ENCODE peak calls at places on chromosomes 12 and 14, in four cellular contexts. G is MM.1S, I is progenitor cell of endocrine pancreas, E is coronary artery. C is an unnamed sample.
A peak's percentile ranks its signal among the peaks of the same experiment; 100 is the strongest.

GRCh38 chr14:24132061-24132685 is 1.7 kb downstream of the FITM1 start:
- DNase-seq in G (no peak), I (no peak), E (no peak), C (no peak)

GRCh38 chr12:50059440-50060119 is 2.2 kb downstream of the ASIC1 start:
- DNase-seq in E (no peak), I (no peak), G (no peak), C (no peak)

GRCh38 chr14:104936361-104937155 is 11.9 kb downstream of the PLD4 start:
- DNase-seq in I (no peak), G (no peak), E (no peak), C (no peak)

GRCh38 chr14:95484296-95484695 is 32.2 kb downstream of the SYNE3 start:
- DNase-seq in G (no peak), I (no peak), E (no peak), C (no peak)

GRCh38 chr12:51814311-51815088 is 34.0 kb downstream of the FIGNL2 start:
- DNase-seq in G (peak; percentile 64), I (peak; percentile 71), E (no peak), C (no peak)

GRCh38 chr14:103537175-103537990 is 8.4 kb downstream of the TRMT61A start:
- DNase-seq in I (no peak), E (no peak), G (no peak), C (no peak)

GRCh38 chr12:114638790-114639435 is 45.1 kb downstream of the TBX3 start:
- DNase-seq in I (no peak), E (no peak), G (no peak), C (no peak)

GRCh38 chr14:61730756-61731373 is 31.4 kb upstream of the SNAPC1 start:
- DNase-seq in G (no peak), I (no peak), E (no peak), C (no peak)

GRCh38 chr14:72519543-72519942 is 374.4 kb downstream of the DPF3 start:
- DNase-seq in I (no peak), E (no peak), G (no peak), C (no peak)

GRCh38 chr14:53354331-53354730 is 201.2 kb upstream of the DDHD1 start:
- DNase-seq in G (no peak), I (no peak), E (no peak), C (no peak)

GRCh38 chr12:2238111-2238510 is 185.3 kb downstream of the CACNA1C start:
- DNase-seq in E (no peak), I (no peak), G (no peak), C (no peak)

GRCh38 chr12:105799103-105799502 is 339.7 kb downstream of the NUAK1 start:
- DNase-seq in G (no peak), I (no peak), E (no peak), C (no peak)

GRCh38 chr12:131261906-131262305 is 308.2 kb downstream of the ADGRD1 start:
- DNase-seq in I (no peak), E (no peak), G (no peak), C (no peak)

GRCh38 chr12:52779914-52780313 is 2.8 kb upstream of the KRT76 start:
- DNase-seq in E (no peak), G (no peak), I (no peak), C (no peak)

GRCh38 chr12:57775563-57776246 is 3.3 kb downstream of the EEF1AKMT3 start:
- DNase-seq in I (no peak), E (no peak), G (peak; percentile 27), C (no peak)

GRCh38 chr12:104243551-104243950 is 28.0 kb downstream of the TXNRD1 start:
- DNase-seq in G (no peak), I (no peak), E (no peak), C (no peak)

GRCh38 chr12:5487971-5488955 is 56.4 kb downstream of the NTF3 start:
- DNase-seq in E (no peak), G (no peak), I (no peak), C (no peak)

GRCh38 chr12:42468853-42469252 is 120.7 kb downstream of the PRICKLE1 start:
- DNase-seq in I (no peak), G (peak; percentile 17), E (no peak), C (no peak)
- TF ChIP-seq CTCF in I (no peak), G (no peak), E (no peak), C (no peak)

GRCh38 chr14:51068268-51068667 is 26.6 kb downstream of the TRIM9 start:
- DNase-seq in I (no peak), G (no peak), E (no peak), C (no peak)

GRCh38 chr14:51069065-51069464 is 25.8 kb downstream of the TRIM9 start:
- DNase-seq in I (no peak), G (no peak), E (no peak), C (no peak)

GRCh38 chr14:51067306-51067705 is 27.6 kb downstream of the TRIM9 start:
- DNase-seq in G (no peak), E (no peak), I (no peak), C (no peak)

GRCh38 chr14:51070732-51071131 is 24.2 kb downstream of the TRIM9 start:
- DNase-seq in E (no peak), I (no peak), G (no peak), C (no peak)

GRCh38 chr14:51066576-51066975 is 28.3 kb downstream of the TRIM9 start:
- DNase-seq in E (no peak), I (no peak), G (no peak), C (no peak)
- TF ChIP-seq CTCF in E (no peak), I (no peak), G (no peak), C (no peak)

GRCh38 chr12:75526655-75527511 is 15.5 kb upstream of the KRR1 start:
- DNase-seq in I (no peak), E (no peak), G (peak; percentile 78), C (no peak)

GRCh38 chr12:75528692-75529091 is 17.3 kb upstream of the KRR1 start:
- DNase-seq in I (no peak), G (no peak), E (no peak), C (no peak)

GRCh38 chr12:75529826-75530225 is 18.4 kb upstream of the KRR1 start:
- DNase-seq in G (no peak), I (no peak), E (no peak), C (no peak)

GRCh38 chr12:75528272-75528671 is 16.9 kb upstream of the KRR1 start:
- DNase-seq in E (no peak), G (no peak), I (no peak), C (no peak)

GRCh38 chr12:75525263-75525662 is 13.9 kb upstream of the KRR1 start:
- DNase-seq in E (no peak), I (no peak), G (no peak), C (no peak)
- TF ChIP-seq CTCF in E (no peak), I (peak; percentile 35), G (no peak), C (no peak)

GRCh38 chr14:68716698-68717097 is 76.2 kb downstream of the ZFP36L1 start:
- DNase-seq in I (no peak), E (peak; percentile 33), G (no peak), C (no peak)

GRCh38 chr14:68722186-68722585 is 70.7 kb downstream of the ZFP36L1 start:
- DNase-seq in I (no peak), G (no peak), E (no peak), C (no peak)

GRCh38 chr14:68719634-68720384 is 73.1 kb downstream of the ZFP36L1 start:
- DNase-seq in I (no peak), G (peak; percentile 8), E (no peak), C (no peak)

GRCh38 chr14:68715032-68715924 is 77.6 kb downstream of the ZFP36L1 start:
- DNase-seq in I (no peak), G (no peak), E (peak; percentile 41), C (no peak)

DNA sequence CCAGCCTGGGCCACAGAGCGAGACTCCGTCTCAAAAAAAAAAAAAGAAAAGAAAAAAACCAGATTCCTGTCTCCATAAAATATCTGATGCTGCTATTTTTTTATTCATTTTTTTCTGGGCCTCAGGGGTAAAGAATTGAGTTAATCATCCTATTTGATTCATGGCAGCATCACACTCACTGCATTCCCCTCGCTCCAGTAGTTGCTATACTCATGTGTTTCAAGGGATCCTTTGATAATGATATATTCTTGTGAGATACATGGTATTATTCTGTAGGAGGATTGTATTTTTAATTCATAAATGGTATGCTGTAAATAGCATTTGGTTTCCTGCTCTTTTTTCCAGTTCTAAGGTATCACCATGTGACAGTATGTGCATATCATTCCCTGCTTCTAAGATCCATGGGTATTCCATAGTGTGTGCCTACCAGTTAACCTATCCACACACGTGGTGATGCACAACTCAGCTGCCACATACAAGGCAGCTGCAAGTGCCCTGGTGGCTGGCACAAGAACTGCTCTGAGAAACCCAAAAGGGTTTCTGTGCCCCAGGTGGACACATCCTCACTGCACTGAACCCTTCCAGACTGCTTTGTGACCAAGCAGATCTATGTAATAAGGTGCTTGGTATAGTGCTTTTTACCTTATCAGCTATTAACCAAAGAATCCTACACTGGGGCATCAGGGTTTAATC is 74.7 kb downstream of the ZFP36L1 start:
- DNase-seq in E (no peak), G (no peak), I (no peak), C (no peak)
- TF ChIP-seq CTCF in E (no peak), G (no peak), I (peak; percentile 42), C (peak; percentile 63)

DNA sequence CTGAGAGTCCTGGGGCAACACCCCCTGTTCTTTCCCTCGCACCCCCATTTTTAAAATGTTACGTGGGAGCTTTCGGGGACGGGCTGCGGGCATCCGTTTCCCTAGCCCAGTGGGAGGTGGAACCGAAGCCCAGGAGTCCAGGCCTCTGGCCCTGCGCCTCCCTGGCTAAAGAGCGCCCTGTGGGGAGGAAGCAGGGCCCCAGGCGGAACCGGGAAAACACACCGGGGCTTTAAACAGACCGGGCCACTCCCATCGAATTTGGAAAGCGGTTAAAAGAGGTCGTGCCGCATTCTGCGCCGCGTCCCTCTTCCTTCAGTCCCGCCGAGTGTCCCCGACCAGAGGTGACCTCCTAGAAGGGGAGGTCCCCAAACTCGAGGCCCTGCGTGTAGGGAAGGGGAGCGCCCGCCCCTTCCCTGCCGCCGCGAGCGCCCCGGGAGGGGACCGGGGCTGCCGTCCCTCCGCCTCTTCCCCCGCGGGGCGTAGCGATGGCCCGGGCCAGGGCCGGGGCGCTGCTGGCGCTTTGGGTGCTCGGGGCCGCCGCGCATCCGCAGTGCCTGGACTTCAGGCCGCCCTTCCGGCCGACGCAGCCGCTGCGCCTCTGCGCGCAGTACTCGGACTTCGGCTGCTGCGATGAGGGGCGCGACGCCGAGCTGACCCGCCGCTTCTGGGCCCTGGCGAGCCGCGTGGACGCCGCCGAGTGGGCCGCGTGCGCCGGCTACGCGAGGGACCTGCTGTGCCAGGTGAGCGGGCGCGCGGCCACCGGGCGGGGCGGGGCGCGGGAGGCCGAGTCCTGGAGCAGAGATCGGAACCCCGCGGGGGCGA is at the start of gene HHIPL1:
- DNase-seq in G (no peak), I (peak; percentile 19), E (no peak), C (no peak)
- TF ChIP-seq CTCF in G (no peak), I (peak; percentile 24), E (no peak), C (no peak)

DNA sequence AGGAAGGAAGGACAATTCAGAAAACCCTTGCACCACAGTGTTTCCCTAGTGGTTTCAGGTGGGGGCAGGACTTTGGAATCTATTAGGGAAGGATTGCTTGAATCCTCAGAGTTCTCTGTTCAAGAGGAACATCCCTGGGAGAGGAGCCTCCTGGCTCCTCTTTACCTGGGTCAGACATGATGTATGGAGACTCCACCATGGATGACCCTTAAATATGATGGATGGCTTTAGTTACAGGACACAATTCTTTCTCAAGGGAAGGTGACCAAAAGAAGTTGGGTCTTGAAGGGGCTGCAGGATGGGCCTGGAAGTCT is 396.6 kb downstream of the NRXN3 start:
- DNase-seq in I (no peak), E (no peak), G (no peak), C (no peak)
- TF ChIP-seq CTCF in I (no peak), E (no peak), G (no peak), C (no peak)

GRCh38 chr14:38210587-38211257 is 3.0 kb downstream of the SSTR1 start:
- DNase-seq in E (no peak), I (peak; percentile 33), G (no peak), C (no peak)
- TF ChIP-seq CTCF in E (no peak), I (peak; percentile 41), G (no peak), C (no peak)

C was measured in GM12864.